ENCODE peak calls at places on chromosome 14, in four cellular contexts. One of them, this sample, is unnamed.
A peak's percentile ranks its signal among the peaks of the same experiment; 100 is the strongest.

GRCh38 chr14:52043690-52044089 is 25.2 kb downstream of the NID2 start:
- DNase-seq in HCT116: peak; percentile 50
- DNase-seq in K562: peak; percentile 6
- DNase-seq in H1: no peak
- DNase-seq in this sample: peak; percentile 74

GRCh38 chr14:54781936-54782802 is 120.5 kb downstream of the GCH1 start:
- DNase-seq in H1: no peak
- DNase-seq in HCT116: no peak
- DNase-seq in K562: no peak
- DNase-seq in this sample: no peak

GRCh38 chr14:72876021-72876709 is 17.7 kb downstream of the DPF3 start:
- DNase-seq in HCT116: no peak
- DNase-seq in H1: no peak
- DNase-seq in K562: no peak
- DNase-seq in this sample: no peak

GRCh38 chr14:33229269-33229924 is 290.7 kb downstream of the NPAS3 start:
- DNase-seq in K562: no peak
- DNase-seq in H1: no peak
- DNase-seq in HCT116: no peak
- DNase-seq in this sample: no peak

GRCh38 chr14:51333901-51334432 is 93.9 kb downstream of the TMX1 start:
- DNase-seq in K562: no peak
- DNase-seq in H1: no peak
- DNase-seq in HCT116: no peak
- DNase-seq in this sample: no peak

GRCh38 chr14:20658246-20658645 is 16.8 kb upstream of the OR6S1 start:
- DNase-seq in HCT116: no peak
- DNase-seq in K562: no peak
- DNase-seq in H1: no peak
- DNase-seq in this sample: no peak

GRCh38 chr14:96938946-96939345 is 141.8 kb downstream of the VRK1 start:
- DNase-seq in H1: no peak
- DNase-seq in HCT116: no peak
- DNase-seq in K562: peak; percentile 64
- DNase-seq in this sample: no peak

GRCh38 chr14:102164241-102164641 is 24.5 kb downstream of the WDR20 start:
- DNase-seq in HCT116: no peak
- DNase-seq in H1: no peak
- DNase-seq in K562: no peak
- DNase-seq in this sample: no peak

GRCh38 chr14:53389207-53389606 is 236.1 kb upstream of the DDHD1 start:
- DNase-seq in H1: no peak
- DNase-seq in K562: no peak
- DNase-seq in HCT116: no peak
- DNase-seq in this sample: no peak

GRCh38 chr14:106141242-106142220 is 615.1 kb downstream of the TMEM121 start:
- DNase-seq in K562: peak; percentile 13
- DNase-seq in H1: no peak
- DNase-seq in HCT116: no peak
- DNase-seq in this sample: peak; percentile 16

GRCh38 chr14:71764701-71765347 is 167.4 kb upstream of the RGS6 start:
- DNase-seq in H1: no peak
- DNase-seq in K562: no peak
- DNase-seq in HCT116: no peak
- DNase-seq in this sample: no peak

GRCh38 chr14:51094901-51095853 is at the start of gene TRIM9:
- DNase-seq in H1: peak; percentile 98
- DNase-seq in HCT116: peak; percentile 95
- DNase-seq in K562: no peak
- DNase-seq in this sample: peak; percentile 99

GRCh38 chr14:70654609-70655008 is 12.9 kb downstream of the TTC9 start:
- DNase-seq in K562: no peak
- DNase-seq in HCT116: no peak
- DNase-seq in H1: no peak
- DNase-seq in this sample: no peak

GRCh38 chr14:87992349-87992719 is 648 bp downstream of the GALC start:
- DNase-seq in K562: peak; percentile 30
- DNase-seq in H1: no peak
- DNase-seq in HCT116: no peak
- DNase-seq in this sample: no peak

GRCh38 chr14:43540948-43541347 is 966.1 kb downstream of the FSCB start:
- DNase-seq in H1: peak; percentile 34
- DNase-seq in HCT116: no peak
- DNase-seq in K562: no peak
- DNase-seq in this sample: peak; percentile 28

GRCh38 chr14:54549862-54550261 is 17.1 kb upstream of the SAMD4A start:
- DNase-seq in HCT116: no peak
- DNase-seq in H1: no peak
- DNase-seq in K562: no peak
- DNase-seq in this sample: peak; percentile 57

GRCh38 chr14:95196268-95196667 is 38.9 kb upstream of the DICER1 start:
- DNase-seq in H1: no peak
- DNase-seq in K562: peak; percentile 31
- DNase-seq in HCT116: peak; percentile 6
- DNase-seq in this sample: peak; percentile 89

GRCh38 chr14:102117852-102118251 is 21.8 kb upstream of the WDR20 start:
- DNase-seq in HCT116: no peak
- DNase-seq in K562: no peak
- DNase-seq in H1: no peak
- DNase-seq in this sample: no peak

GRCh38 chr14:102278631-102278935 is 26.4 kb downstream of the MOK start:
- DNase-seq in HCT116: no peak
- DNase-seq in K562: no peak
- DNase-seq in H1: no peak
- DNase-seq in this sample: no peak

GRCh38 chr14:62081956-62082355 is 319.7 kb downstream of the SNAPC1 start:
- DNase-seq in HCT116: no peak
- DNase-seq in K562: no peak
- DNase-seq in H1: no peak
- DNase-seq in this sample: no peak

GRCh38 chr14:73025544-73025943 is 1.4 kb downstream of the ZFYVE1 start:
- DNase-seq in K562: peak; percentile 14
- DNase-seq in HCT116: no peak
- DNase-seq in H1: no peak
- DNase-seq in this sample: no peak

GRCh38 chr14:51653855-51654548 is 2.3 kb downstream of the FRMD6 start:
- DNase-seq in K562: no peak
- DNase-seq in HCT116: no peak
- DNase-seq in H1: no peak
- DNase-seq in this sample: no peak

GRCh38 chr14:96274122-96274910 is 18.3 kb downstream of the BDKRB1 start:
- DNase-seq in HCT116: no peak
- DNase-seq in H1: no peak
- DNase-seq in K562: no peak
- DNase-seq in this sample: peak; percentile 52

GRCh38 chr14:34211732-34212131 is 250.3 kb downstream of the SPTSSA start:
- DNase-seq in H1: no peak
- DNase-seq in HCT116: no peak
- DNase-seq in K562: no peak
- DNase-seq in this sample: no peak

GRCh38 chr14:37623971-37624370 is 28.5 kb downstream of the TTC6 start:
- DNase-seq in H1: no peak
- DNase-seq in K562: no peak
- DNase-seq in HCT116: no peak
- DNase-seq in this sample: no peak

GRCh38 chr14:98906123-98906995 is 365.6 kb downstream of the BCL11B start:
- DNase-seq in HCT116: peak; percentile 33
- DNase-seq in H1: no peak
- DNase-seq in K562: no peak
- DNase-seq in this sample: peak; percentile 72

GRCh38 chr14:104333903-104334811 is 195.8 kb downstream of the KIF26A start:
- DNase-seq in HCT116: no peak
- DNase-seq in K562: no peak
- DNase-seq in H1: no peak
- DNase-seq in this sample: no peak

GRCh38 chr14:94685681-94686485 is 73.7 kb downstream of the SERPINA3 start:
- DNase-seq in H1: no peak
- DNase-seq in K562: no peak
- DNase-seq in HCT116: no peak
- DNase-seq in this sample: no peak

GRCh38 chr14:99422220-99423010 is 58.2 kb downstream of the SETD3 start:
- DNase-seq in HCT116: no peak
- DNase-seq in K562: no peak
- DNase-seq in H1: no peak
- DNase-seq in this sample: no peak

GRCh38 chr14:102838531-102838930 is 61.3 kb downstream of the TRAF3 start:
- DNase-seq in H1: no peak
- DNase-seq in K562: no peak
- DNase-seq in HCT116: no peak
- DNase-seq in this sample: no peak

GRCh38 chr14:71629765-71630502 is 302.3 kb upstream of the RGS6 start:
- DNase-seq in H1: no peak
- DNase-seq in HCT116: no peak
- DNase-seq in K562: no peak
- DNase-seq in this sample: no peak

GRCh38 chr14:105888151-105888550 is 361.8 kb downstream of the TMEM121 start:
- DNase-seq in H1: no peak
- DNase-seq in HCT116: no peak
- DNase-seq in K562: no peak
- DNase-seq in this sample: no peak

GRCh38 chr14:103879570-103880333 is 32.4 kb upstream of the PPP1R13B start:
- DNase-seq in H1: no peak
- DNase-seq in K562: no peak
- DNase-seq in HCT116: no peak
- DNase-seq in this sample: peak; percentile 97

GRCh38 chr14:45905672-45906071 is 652.7 kb upstream of the MIS18BP1 start:
- DNase-seq in HCT116: no peak
- DNase-seq in K562: no peak
- DNase-seq in H1: no peak
- DNase-seq in this sample: no peak

GRCh38 chr14:21041676-21042433 is at the start of gene RNASE7:
- DNase-seq in K562: peak; percentile 17
- DNase-seq in HCT116: no peak
- DNase-seq in H1: no peak
- DNase-seq in this sample: no peak

GRCh38 chr14:73740921-73741326 is 26.7 kb upstream of the PNMA1 start:
- DNase-seq in H1: no peak
- DNase-seq in K562: peak; percentile 68
- DNase-seq in HCT116: peak; percentile 61
- DNase-seq in this sample: peak; percentile 94

GRCh38 chr14:75306917-75307699 is 28.5 kb downstream of the FOS start:
- DNase-seq in HCT116: peak; percentile 26
- DNase-seq in K562: peak; percentile 55
- DNase-seq in H1: no peak
- DNase-seq in this sample: peak; percentile 86

GRCh38 chr14:75299064-75299463 is 20.4 kb downstream of the FOS start:
- DNase-seq in HCT116: no peak
- DNase-seq in K562: no peak
- DNase-seq in H1: no peak
- DNase-seq in this sample: no peak

GRCh38 chr14:75299576-75299975 is 20.9 kb downstream of the FOS start:
- DNase-seq in K562: no peak
- DNase-seq in HCT116: no peak
- DNase-seq in H1: no peak
- DNase-seq in this sample: no peak

GRCh38 chr14:75301666-75302325 is 23.2 kb downstream of the FOS start:
- DNase-seq in H1: no peak
- DNase-seq in K562: peak; percentile 76
- DNase-seq in HCT116: no peak
- DNase-seq in this sample: no peak

DNA sequence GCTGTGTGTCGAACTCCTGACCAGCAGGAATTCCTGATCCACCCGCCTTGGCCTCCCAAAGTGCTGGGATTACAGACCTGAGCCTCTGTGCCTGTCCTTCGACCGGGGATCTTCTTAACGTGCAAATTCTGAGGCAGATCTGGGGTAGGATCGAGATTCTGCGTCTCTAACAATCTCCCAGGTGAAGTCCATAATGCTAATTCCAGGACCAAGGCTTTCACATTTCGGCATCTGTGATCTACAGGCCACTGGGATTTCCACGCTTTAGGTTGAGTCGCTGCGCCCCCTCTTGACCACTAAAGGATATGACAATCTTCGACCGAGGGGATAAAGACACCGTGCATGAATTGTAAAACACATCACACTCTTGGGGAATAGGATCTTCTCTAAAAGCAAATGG is 24.8 kb downstream of the FOS start:
- DNase-seq in K562: peak; percentile 79
- DNase-seq in H1: no peak
- DNase-seq in HCT116: peak; percentile 60
- DNase-seq in this sample: peak; percentile 86
- TF ChIP-seq JUND in K562: peak; percentile 16
- TF ChIP-seq JUND in H1: no peak
- TF ChIP-seq JUND in HCT116: no peak
- TF ChIP-seq JUND in this sample: no peak

GRCh38 chr14:66509874-66510273 is 1.9 kb downstream of the GPHN start:
- DNase-seq in H1: no peak
- DNase-seq in HCT116: no peak
- DNase-seq in K562: no peak
- DNase-seq in this sample: no peak
- TF ChIP-seq JUND in H1: no peak
- TF ChIP-seq JUND in HCT116: no peak
- TF ChIP-seq JUND in K562: no peak
- TF ChIP-seq JUND in this sample: peak; percentile 5

GRCh38 chr14:78997811-78998210 is 827.6 kb downstream of the NRXN3 start:
- DNase-seq in H1: no peak
- DNase-seq in HCT116: no peak
- DNase-seq in K562: no peak
- DNase-seq in this sample: no peak
- TF ChIP-seq JUND in H1: no peak
- TF ChIP-seq JUND in HCT116: no peak
- TF ChIP-seq JUND in K562: no peak
- TF ChIP-seq JUND in this sample: no peak

GRCh38 chr14:39217214-39217879 is 16.4 kb upstream of the MIA2 start:
- DNase-seq in H1: no peak
- DNase-seq in HCT116: peak; percentile 79
- DNase-seq in K562: no peak
- DNase-seq in this sample: no peak

GRCh38 chr14:39219075-39219499 is 14.6 kb upstream of the MIA2 start:
- DNase-seq in K562: no peak
- DNase-seq in HCT116: peak; percentile 32
- DNase-seq in H1: no peak
- DNase-seq in this sample: no peak

GRCh38 chr14:39218171-39218769 is 15.4 kb upstream of the MIA2 start:
- DNase-seq in K562: peak; percentile 10
- DNase-seq in HCT116: peak; percentile 89
- DNase-seq in H1: no peak
- DNase-seq in this sample: no peak
- TF ChIP-seq JUND in K562: no peak
- TF ChIP-seq JUND in HCT116: peak; percentile 58
- TF ChIP-seq JUND in H1: no peak
- TF ChIP-seq JUND in this sample: no peak

This sample was measured in T47D.